ENCODE peak calls at places on chromosomes 12 and 14, in ten cellular contexts. One of them, this sample, is unnamed.

GRCh38 chr14:72907886-72908285 is 14.0 kb upstream of the DPF3 start:
- DNase-seq in sciatic nerve: no peak
- DNase-seq in HFF-Myc: peak; percentile 78
- DNase-seq in kidney tubule cell: peak; percentile 81
- DNase-seq in EL: peak; percentile 92
- DNase-seq in psoas muscle: no peak
- DNase-seq in choroid plexus epithelial cell: peak; percentile 84
- DNase-seq in uterus: no peak
- DNase-seq in Right ventricle myocardium inferior: no peak
- DNase-seq in HFFc6: peak; percentile 38
- DNase-seq in this sample: no peak

GRCh38 chr12:90280564-90281058 is 572.0 kb upstream of the ATP2B1 start:
- DNase-seq in sciatic nerve: no peak
- DNase-seq in HFF-Myc: no peak
- DNase-seq in kidney tubule cell: peak; percentile 88
- DNase-seq in EL: peak; percentile 31
- DNase-seq in psoas muscle: no peak
- DNase-seq in choroid plexus epithelial cell: peak; percentile 61
- DNase-seq in uterus: no peak
- DNase-seq in Right ventricle myocardium inferior: no peak
- DNase-seq in HFFc6: no peak
- DNase-seq in this sample: no peak

GRCh38 chr12:124213606-124214347 is 81.1 kb upstream of the RFLNA start:
- DNase-seq in sciatic nerve: no peak
- DNase-seq in HFF-Myc: no peak
- DNase-seq in kidney tubule cell: no peak
- DNase-seq in EL: no peak
- DNase-seq in psoas muscle: no peak
- DNase-seq in choroid plexus epithelial cell: peak; percentile 93
- DNase-seq in uterus: no peak
- DNase-seq in Right ventricle myocardium inferior: no peak
- DNase-seq in HFFc6: no peak
- DNase-seq in this sample: no peak

GRCh38 chr12:48351022-48351708 is 446 bp upstream of the ZNF641 start:
- DNase-seq in sciatic nerve: peak; percentile 86
- DNase-seq in HFF-Myc: peak; percentile 24
- DNase-seq in kidney tubule cell: peak; percentile 86
- DNase-seq in EL: peak; percentile 66
- DNase-seq in psoas muscle: peak; percentile 91
- DNase-seq in choroid plexus epithelial cell: peak; percentile 87
- DNase-seq in uterus: peak; percentile 83
- DNase-seq in Right ventricle myocardium inferior: no peak
- DNase-seq in HFFc6: peak; percentile 35
- DNase-seq in this sample: peak; percentile 76

GRCh38 chr14:101184104-101184455 is 280.6 kb upstream of the RTL1 start:
- DNase-seq in sciatic nerve: peak; percentile 33
- DNase-seq in HFF-Myc: no peak
- DNase-seq in kidney tubule cell: no peak
- DNase-seq in EL: no peak
- DNase-seq in psoas muscle: no peak
- DNase-seq in choroid plexus epithelial cell: no peak
- DNase-seq in uterus: peak; percentile 8
- DNase-seq in Right ventricle myocardium inferior: no peak
- DNase-seq in HFFc6: no peak
- DNase-seq in this sample: no peak

GRCh38 chr12:48979602-48980388 is 1.7 kb downstream of the WNT1 start:
- DNase-seq in sciatic nerve: no peak
- DNase-seq in HFF-Myc: no peak
- DNase-seq in kidney tubule cell: no peak
- DNase-seq in EL: no peak
- DNase-seq in psoas muscle: peak; percentile 68
- DNase-seq in choroid plexus epithelial cell: no peak
- DNase-seq in uterus: no peak
- DNase-seq in Right ventricle myocardium inferior: no peak
- DNase-seq in HFFc6: no peak
- DNase-seq in this sample: no peak

GRCh38 chr12:106195638-106196037 is 52.2 kb downstream of the CKAP4 start:
- DNase-seq in sciatic nerve: peak; percentile 84
- DNase-seq in HFF-Myc: no peak
- DNase-seq in kidney tubule cell: peak; percentile 60
- DNase-seq in EL: peak; percentile 10
- DNase-seq in psoas muscle: peak; percentile 91
- DNase-seq in choroid plexus epithelial cell: peak; percentile 79
- DNase-seq in uterus: peak; percentile 81
- DNase-seq in Right ventricle myocardium inferior: peak; percentile 70
- DNase-seq in HFFc6: peak; percentile 88
- DNase-seq in this sample: peak; percentile 52

GRCh38 chr12:12007001-12007712 is 63.6 kb upstream of the BCL2L14 start:
- DNase-seq in sciatic nerve: no peak
- DNase-seq in HFF-Myc: no peak
- DNase-seq in kidney tubule cell: peak; percentile 44
- DNase-seq in EL: peak; percentile 87
- DNase-seq in psoas muscle: no peak
- DNase-seq in choroid plexus epithelial cell: peak; percentile 27
- DNase-seq in uterus: no peak
- DNase-seq in Right ventricle myocardium inferior: no peak
- DNase-seq in HFFc6: peak; percentile 22
- DNase-seq in this sample: no peak

GRCh38 chr14:78182722-78183121 is 12.5 kb downstream of the NRXN3 start:
- DNase-seq in sciatic nerve: no peak
- DNase-seq in HFF-Myc: no peak
- DNase-seq in kidney tubule cell: no peak
- DNase-seq in EL: no peak
- DNase-seq in psoas muscle: no peak
- DNase-seq in choroid plexus epithelial cell: no peak
- DNase-seq in uterus: no peak
- DNase-seq in Right ventricle myocardium inferior: no peak
- DNase-seq in HFFc6: no peak
- DNase-seq in this sample: no peak

This sample was measured in kidney glomerular epithelial cell.